ENCODE peak calls at places on chromosomes 3 and 15, in four cellular contexts. J is HepG2, N is fibroblast of lung, W is astrocyte. P is an unnamed sample.

GRCh38 chr3:40869939-40870338 is 329.4 kb upstream of the CTNNB1 start:
- DNase-seq in J (no peak), N (no peak), W (no peak), P (no peak)

GRCh38 chr3:10445561-10445960 is 59.8 kb downstream of the ATP2B2 start:
- DNase-seq in J (no peak), N (peak; percentile 63), W (peak; percentile 54), P (no peak)

GRCh38 chr3:124586126-124587052 is 143.9 kb upstream of the UMPS start:
- DNase-seq in J (peak; percentile 25), N (no peak), W (no peak), P (no peak)

GRCh38 chr3:60126905-60127304 is 1077.1 kb upstream of the CFAP20DC start:
- DNase-seq in J (no peak), N (no peak), W (no peak), P (no peak)

GRCh38 chr15:89556413-89557262 is 18.6 kb upstream of the TICRR start:
- DNase-seq in J (peak; percentile 62), N (peak; percentile 52), W (peak; percentile 36), P (peak; percentile 63)

GRCh38 chr15:40029979-40030893 is 8.7 kb downstream of the SRP14 start:
- DNase-seq in J (peak; percentile 50), N (no peak), W (no peak), P (no peak)

GRCh38 chr15:89450076-89451006 is 46.0 kb downstream of the RHCG start:
- DNase-seq in J (no peak), N (no peak), W (no peak), P (no peak)

GRCh38 chr3:71131385-71131871 is 452.1 kb downstream of the FOXP1 start:
- DNase-seq in J (no peak), N (no peak), W (no peak), P (no peak)

GRCh38 chr3:160564205-160564922 is 1.0 kb downstream of the KPNA4 start:
- DNase-seq in J (peak; percentile 10), N (no peak), W (no peak), P (no peak)

GRCh38 chr3:116914004-116914403 is 204.4 kb downstream of the TUSC7 start:
- DNase-seq in J (no peak), N (no peak), W (no peak), P (no peak)

GRCh38 chr3:59006791-59007517 is 42.9 kb downstream of the CFAP20DC start:
- DNase-seq in J (no peak), N (peak; percentile 61), W (peak; percentile 49), P (peak; percentile 22)

GRCh38 chr3:126159476-126159875 is 20.9 kb downstream of the ALDH1L1 start:
- DNase-seq in J (no peak), N (no peak), W (no peak), P (no peak)

DNA sequence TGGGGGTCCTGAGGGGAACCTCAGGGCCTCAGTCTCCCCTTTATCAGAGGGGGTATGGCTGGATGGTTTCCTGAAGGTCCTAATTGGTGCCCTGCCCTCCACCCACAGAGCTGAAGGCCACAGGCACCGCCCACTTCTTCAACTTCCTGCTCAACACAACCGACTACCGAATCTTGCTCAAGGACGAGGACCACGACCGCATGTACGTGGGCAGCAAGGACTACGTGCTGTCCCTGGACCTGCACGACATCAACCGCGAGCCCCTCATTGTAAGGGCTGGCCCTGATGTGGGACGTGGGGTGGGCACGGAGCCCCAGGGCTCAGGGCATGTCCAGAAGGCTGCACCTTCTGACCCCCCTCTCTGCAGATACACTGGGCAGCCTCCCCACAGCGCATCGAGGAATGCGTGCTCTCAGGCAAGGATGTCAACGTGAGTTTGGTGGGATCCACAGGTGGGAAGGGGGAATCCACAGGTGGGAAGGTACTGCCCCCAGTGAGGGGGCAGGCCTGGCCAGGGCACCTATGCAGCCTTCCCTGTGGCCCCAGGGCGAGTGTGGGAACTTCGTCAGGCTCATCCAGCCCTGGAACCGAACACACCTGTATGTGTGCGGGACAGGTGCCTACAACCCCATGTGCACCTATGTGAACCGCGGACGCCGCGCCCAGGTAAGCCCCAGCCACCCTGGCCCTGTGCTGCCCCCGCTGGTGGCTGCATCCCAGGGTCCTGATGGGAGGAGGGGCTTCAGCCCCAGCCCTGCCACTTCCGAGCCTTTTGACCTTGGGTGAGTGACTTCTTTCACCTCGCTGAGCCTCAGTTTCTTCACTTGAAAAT is 17.5 kb upstream of the GNAT1 start:
- DNase-seq in J (no peak), N (no peak), W (no peak), P (no peak)
- H3K4me1 ChIP-seq in J (peaks cover 47% of the 10 kb centered on the region), N (no peaks in the 10 kb centered on the region), W (peaks cover 10% of the 10 kb centered on the region), P (peaks cover 9% of the 10 kb centered on the region)

DNA sequence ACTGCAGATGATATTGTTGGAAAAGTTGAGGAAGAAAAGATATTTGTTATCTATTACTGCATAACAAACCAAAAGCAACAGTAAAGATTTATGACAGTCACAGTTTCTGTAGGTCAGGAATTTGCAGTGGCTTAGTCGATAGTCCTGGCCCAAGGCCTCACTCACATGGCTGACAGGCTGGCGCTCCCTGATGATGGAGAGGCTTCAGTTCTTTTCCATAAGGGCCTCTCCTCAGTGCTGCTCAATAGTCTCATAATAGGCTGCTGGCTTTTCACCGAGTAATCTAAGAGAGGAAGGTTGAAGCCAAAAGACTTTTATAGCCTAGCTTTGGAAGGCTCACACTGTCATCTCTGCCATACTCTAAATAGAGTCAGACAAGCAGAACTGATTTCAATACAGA is 17.7 kb downstream of the IREB2 start:
- DNase-seq in J (no peak), N (peak; percentile 4), W (no peak), P (no peak)
- H3K79me2 ChIP-seq in J (peaks cover 99% of the 10 kb centered on the region), N (peaks cover 81% of the 10 kb centered on the region), W (peaks cover 100% of the 10 kb centered on the region), P (peaks cover 98% of the 10 kb centered on the region)

DNA sequence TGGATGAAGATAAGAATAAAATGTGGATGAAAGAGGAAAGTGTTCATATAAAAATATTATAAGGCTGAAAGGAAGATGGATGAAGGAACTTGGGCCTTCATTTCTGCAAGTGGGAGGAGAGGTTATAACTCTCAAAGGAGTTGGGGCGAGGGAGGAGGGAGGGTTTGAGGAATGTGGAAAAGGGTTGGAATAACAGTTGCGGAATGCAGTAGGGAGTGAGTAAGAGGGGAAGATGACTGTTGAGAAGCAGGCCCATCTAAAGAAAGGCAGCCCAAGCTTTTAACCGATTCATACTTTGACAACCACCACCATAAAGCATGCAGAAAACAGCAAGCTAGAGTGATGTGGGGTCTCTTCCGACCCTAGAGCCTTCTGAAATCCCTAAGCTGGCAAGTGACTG is 8.3 kb upstream of the TM4SF4 start:
- DNase-seq in J (no peak), N (peak; percentile 95), W (peak; percentile 94), P (peak; percentile 50)
- H3K4me1 ChIP-seq in J (peaks cover 25% of the 10 kb centered on the region), N (peaks cover 20% of the 10 kb centered on the region), W (peaks cover 26% of the 10 kb centered on the region), P (peaks cover 15% of the 10 kb centered on the region)

DNA sequence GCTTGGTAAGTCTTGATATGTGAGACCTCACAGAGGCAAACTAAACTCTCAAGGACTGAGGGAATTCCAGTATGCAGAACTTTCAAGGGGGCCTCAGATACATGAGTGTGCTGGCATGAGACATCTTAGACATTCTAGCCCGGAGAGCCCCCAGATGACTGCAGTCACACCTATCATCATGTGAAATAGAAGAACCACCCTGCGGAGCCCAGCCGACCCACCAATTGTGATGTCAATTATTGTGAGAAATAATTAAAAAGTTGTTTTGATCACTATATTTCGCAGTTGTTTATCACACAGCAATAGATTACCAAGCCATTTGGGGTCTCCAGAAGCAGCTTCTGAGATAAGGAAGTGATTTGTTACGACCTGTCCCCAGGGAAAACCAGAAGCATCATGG is 55.3 kb upstream of the CD47 start:
- DNase-seq in J (no peak), N (no peak), W (no peak), P (no peak)
- H3K79me2 ChIP-seq in J (no peaks in the 10 kb centered on the region), N (no peaks in the 10 kb centered on the region), W (no peaks in the 10 kb centered on the region), P (no peaks in the 10 kb centered on the region)

P was measured in mammary epithelial cell.